ENCODE peak calls at places on chromosomes 16 and 17, in five cellular contexts. Z is K562, O is GM12878, L is H1, J is HepG2. D is an unnamed sample. For H3K36me3 and H3K4me1, the result is how much of the 10 kb centered on the place peaks cover.

GRCh38 chr17:31373150-31374082 is 18.1 kb upstream of the RAB11FIP4 start:
- DNase-seq in Z (peak), O (peak), L (no peak), J (peak), D (peak)

GRCh38 chr17:7476474-7476873 is 3.0 kb downstream of the ZBTB4 start:
- DNase-seq in Z (no peak), O (no peak), L (no peak), J (no peak), D (no peak)

GRCh38 chr16:29825145-29826044 is 5.1 kb downstream of the MVP start:
- DNase-seq in Z (peak), O (no peak), L (no peak), J (no peak), D (no peak)

GRCh38 chr16:65658339-65659275 is 536.7 kb upstream of the CDH11 start:
- DNase-seq in Z (no peak), O (no peak), L (no peak), J (no peak), D (peak)

GRCh38 chr17:78127240-78127887 is 1.2 kb downstream of the TMC6 start:
- DNase-seq in Z (peak), O (no peak), L (no peak), J (peak), D (no peak)

GRCh38 chr16:82183004-82183397 is 13.0 kb upstream of the MPHOSPH6 start:
- DNase-seq in Z (no peak), O (no peak), L (no peak), J (no peak), D (no peak)

GRCh38 chr17:26809033-26809432 is 484.9 kb upstream of the WSB1 start:
- DNase-seq in Z (no peak), O (peak), L (peak), J (no peak), D (no peak)

GRCh38 chr17:55198690-55199370 is 65.9 kb upstream of the HLF start:
- DNase-seq in Z (no peak), O (no peak), L (no peak), J (no peak), D (no peak)

GRCh38 chr17:69961488-69962145 is 113.4 kb upstream of the KCNJ16 start:
- DNase-seq in Z (peak), O (no peak), L (no peak), J (no peak), D (peak)

GRCh38 chr17:11601661-11602060 is 3.4 kb downstream of the DNAH9 start:
- DNase-seq in Z (no peak), O (no peak), L (no peak), J (no peak), D (no peak)

GRCh38 chr16:9007177-9007794 is 43.6 kb upstream of the USP7 start:
- DNase-seq in Z (peak), O (no peak), L (no peak), J (no peak), D (no peak)

GRCh38 chr17:17900615-17901520 is 64.1 kb upstream of the SREBF1 start:
- DNase-seq in Z (no peak), O (no peak), L (no peak), J (peak), D (no peak)

GRCh38 chr16:67936876-67937605 is 391 bp upstream of the PSMB10 start:
- DNase-seq in Z (no peak), O (peak), L (no peak), J (no peak), D (no peak)

GRCh38 chr16:88405325-88406060 is 22.7 kb downstream of the ZNF469 start:
- DNase-seq in Z (no peak), O (no peak), L (no peak), J (no peak), D (no peak)

GRCh38 chr16:52235186-52235585 is 311.8 kb downstream of the TOX3 start:
- DNase-seq in Z (no peak), O (no peak), L (no peak), J (no peak), D (no peak)

GRCh38 chr17:57860414-57860999 is 10.7 kb upstream of the MRPS23 start:
- DNase-seq in Z (no peak), O (no peak), L (no peak), J (no peak), D (no peak)

GRCh38 chr16:1082266-1082951 is 9.9 kb downstream of the SSTR5 start:
- DNase-seq in Z (peak), O (no peak), L (no peak), J (peak), D (no peak)

GRCh38 chr17:64492481-64493109 is 4.3 kb downstream of the POLG2 start:
- DNase-seq in Z (peak), O (no peak), L (no peak), J (no peak), D (peak)

GRCh38 chr16:84718-85452 is 6.9 kb downstream of the MPG start:
- DNase-seq in Z (no peak), O (peak), L (no peak), J (no peak), D (no peak)

GRCh38 chr17:13598353-13599167 is 3.2 kb downstream of the HS3ST3A1 start:
- DNase-seq in Z (no peak), O (no peak), L (no peak), J (no peak), D (no peak)

GRCh38 chr17:8628609-8629169 is 1.8 kb downstream of the MYH10 start:
- DNase-seq in Z (peak), O (no peak), L (no peak), J (no peak), D (no peak)

GRCh38 chr16:54026456-54026855 is 260.1 kb downstream of the IRX3 start:
- DNase-seq in Z (no peak), O (no peak), L (no peak), J (no peak), D (no peak)

GRCh38 chr17:9116311-9116820 is 95.1 kb downstream of the NTN1 start:
- DNase-seq in Z (no peak), O (no peak), L (no peak), J (no peak), D (no peak)

GRCh38 chr17:40956401-40957254 is 10.1 kb downstream of the KRT39 start:
- DNase-seq in Z (no peak), O (no peak), L (no peak), J (peak), D (no peak)

GRCh38 chr16:65833171-65833871 is 533.2 kb upstream of the CDH5 start:
- DNase-seq in Z (no peak), O (no peak), L (no peak), J (no peak), D (no peak)

GRCh38 chr17:37743875-37744632 is 805 bp downstream of the HNF1B start:
- DNase-seq in Z (no peak), O (no peak), L (no peak), J (peak), D (peak)

GRCh38 chr17:9178319-9178718 is 157.0 kb downstream of the NTN1 start:
- DNase-seq in Z (no peak), O (no peak), L (no peak), J (no peak), D (no peak)

GRCh38 chr16:48534601-48535340 is 75.2 kb downstream of the N4BP1 start:
- DNase-seq in Z (no peak), O (no peak), L (no peak), J (no peak), D (no peak)

GRCh38 chr16:73020409-73020884 is 27.5 kb downstream of the ZFHX3 start:
- DNase-seq in Z (no peak), O (no peak), L (no peak), J (peak), D (no peak)

GRCh38 chr17:79534851-79535727 is 75.8 kb downstream of the RBFOX3 start:
- DNase-seq in Z (no peak), O (no peak), L (no peak), J (no peak), D (no peak)

GRCh38 chr17:79533116-79533515 is 77.7 kb downstream of the RBFOX3 start:
- DNase-seq in Z (no peak), O (no peak), L (no peak), J (no peak), D (no peak)

GRCh38 chr17:79532107-79532790 is 78.6 kb downstream of the RBFOX3 start:
- DNase-seq in Z (no peak), O (no peak), L (no peak), J (no peak), D (no peak)

GRCh38 chr17:79535728-79536025 is 75.2 kb downstream of the RBFOX3 start:
- DNase-seq in Z (no peak), O (no peak), L (no peak), J (no peak), D (no peak)

DNA sequence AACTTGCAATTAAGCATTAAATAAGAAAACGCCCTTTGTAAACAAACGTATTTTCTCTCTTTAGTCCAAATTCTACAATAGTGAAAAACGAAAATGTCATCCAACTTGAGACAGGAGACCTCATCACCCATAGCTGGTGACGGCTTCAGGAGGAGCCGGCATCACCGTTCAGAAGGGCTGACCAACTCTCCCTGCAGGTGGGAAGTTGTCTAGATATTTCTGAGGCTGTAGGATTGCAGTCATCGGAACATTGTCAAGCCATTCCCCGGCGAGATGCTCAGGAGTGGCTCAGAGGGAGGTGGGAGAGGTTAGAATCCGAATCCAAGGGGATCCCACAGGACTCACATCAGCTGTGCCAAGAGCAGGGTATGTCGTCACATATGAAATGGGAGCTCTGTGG is 76.7 kb downstream of the RBFOX3 start:
- DNase-seq in Z (no peak), O (no peak), L (no peak), J (no peak), D (no peak)
- H3K36me3 ChIP-seq in Z (under half), O (under half), L (under half), J (under half), D (under half)

GRCh38 chr17:44044092-44044491 is 22.4 kb downstream of the LSM12 start:
- DNase-seq in Z (no peak), O (no peak), L (no peak), J (no peak), D (no peak)

GRCh38 chr17:44039829-44040635 is 25.3 kb upstream of the TMEM101 start:
- DNase-seq in Z (no peak), O (no peak), L (no peak), J (no peak), D (no peak)

GRCh38 chr17:44043326-44043725 is 23.1 kb downstream of the LSM12 start:
- DNase-seq in Z (no peak), O (no peak), L (no peak), J (no peak), D (no peak)

GRCh38 chr17:44033841-44034408 is 19.2 kb upstream of the TMEM101 start:
- DNase-seq in Z (no peak), O (no peak), L (no peak), J (no peak), D (no peak)

GRCh38 chr17:44038604-44039007 is 23.8 kb upstream of the TMEM101 start:
- DNase-seq in Z (no peak), O (no peak), L (no peak), J (peak), D (no peak)
- TF ChIP-seq CREB1 in Z (no peak), O (no peak), L (no peak), J (no peak), D (no peak)

DNA sequence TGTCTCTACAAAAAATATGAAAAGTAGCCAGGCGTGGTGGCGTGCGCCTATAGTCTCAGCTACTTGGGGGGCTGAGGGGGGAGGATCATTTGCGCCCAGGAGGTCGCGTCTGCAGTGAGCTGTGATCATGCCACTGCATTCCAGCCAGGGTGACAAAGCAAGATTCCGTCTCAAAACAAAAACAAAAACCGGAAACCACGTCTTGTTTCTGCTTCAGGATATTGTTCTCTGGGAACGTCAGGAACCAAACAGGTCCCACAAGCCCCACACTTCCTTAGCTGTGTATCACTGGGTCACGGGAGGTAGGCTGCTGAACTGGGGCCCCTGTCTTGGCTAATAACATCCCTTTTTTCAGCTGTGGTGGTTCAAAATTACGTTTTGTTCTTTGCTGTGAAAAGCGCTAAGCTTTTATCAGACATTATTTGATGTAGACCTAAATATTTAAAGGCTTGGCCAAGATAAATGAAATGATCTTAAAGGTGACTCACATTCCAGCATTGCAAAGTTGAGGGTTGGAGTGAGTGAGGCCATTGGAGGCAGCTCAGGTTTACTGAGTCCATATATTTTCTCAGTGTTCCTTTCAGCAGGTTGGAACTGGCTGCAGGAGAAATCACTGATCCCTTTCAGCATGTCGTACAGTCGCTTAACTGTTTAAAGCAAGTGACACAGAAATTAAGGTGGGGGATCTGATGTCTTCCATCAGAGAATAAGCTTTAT is 16.4 kb upstream of the SEC14L1 start:
- DNase-seq in Z (no peak), O (no peak), L (no peak), J (no peak), D (no peak)
- H3K4me1 ChIP-seq in Z (under half), O (under half), L (under half), J (half or more), D (under half)

GRCh38 chr17:81099888-81100287 is 64.9 kb downstream of the BAIAP2 start:
- DNase-seq in Z (no peak), O (no peak), L (no peak), J (no peak), D (no peak)
- H3K36me3 ChIP-seq in Z (half or more), O (under half), L (under half), J (under half), D (under half)

D was measured in GM23338.